ENCODE peak calls at places on chromosomes 12 and 14, in five cellular contexts. K is GF-D8, W is T-helper 2 cell, F is colonic mucosa, A is germinal center. M is an unnamed sample.

GRCh38 chr12:41745593-41745992 is 399.1 kb downstream of the GXYLT1 start:
- DNase-seq in K (no peak), A (no peak), F (no peak), W (no peak), M (no peak)

GRCh38 chr12:94380507-94380906 is 79.2 kb downstream of the CEP83 start:
- DNase-seq in F (no peak), W (no peak), K (no peak), A (no peak), M (no peak)

GRCh38 chr12:25051583-25052190 is 102.8 kb upstream of the BCAT1 start:
- DNase-seq in K (no peak), W (peak; percentile 94), F (no peak), A (peak; percentile 58), M (peak; percentile 33)

GRCh38 chr14:53042480-53042879 is 91.6 kb upstream of the FERMT2 start:
- DNase-seq in A (no peak), W (no peak), F (no peak), K (no peak), M (no peak)

GRCh38 chr12:65460076-65460475 is 181.6 kb downstream of the MSRB3 start:
- DNase-seq in A (no peak), W (no peak), F (no peak), K (no peak), M (peak; percentile 37)

GRCh38 chr14:74852922-74853530 is 22.9 kb downstream of the PROX2 start:
- DNase-seq in K (no peak), A (no peak), F (no peak), W (peak; percentile 53), M (peak; percentile 31)

GRCh38 chr12:6229823-6230222 is 29.6 kb downstream of the CD9 start:
- DNase-seq in W (no peak), F (peak; percentile 71), K (no peak), A (no peak), M (peak; percentile 58)

GRCh38 chr14:26255213-26255612 is 342.6 kb downstream of the NOVA1 start:
- DNase-seq in A (no peak), W (no peak), K (no peak), F (no peak), M (peak; percentile 1)